ENCODE peak calls at places on chromosomes 2 and 18, in four cellular contexts. G, R, K and L are unnamed samples.

GRCh38 chr2:158815650-158816049 is 20.5 kb downstream of the DAPL1 start:
- DNase-seq in R (no peak), K (no peak), G (no peak), L (no peak)

GRCh38 chr2:71991397-71991796 is 156.3 kb downstream of the CYP26B1 start:
- DNase-seq in K (no peak), R (no peak), G (no peak), L (no peak)

GRCh38 chr2:174634130-174635014 is 36.8 kb upstream of the WIPF1 start:
- DNase-seq in K (peak; percentile 65), G (peak; percentile 36), R (peak; percentile 67), L (no peak)

GRCh38 chr18:3794537-3795348 is 344.8 kb downstream of the TGIF1 start:
- DNase-seq in K (no peak), G (no peak), R (no peak), L (no peak)

GRCh38 chr2:70044290-70045040 is 42.8 kb upstream of the PCBP1 start:
- DNase-seq in K (no peak), G (no peak), R (no peak), L (no peak)

GRCh38 chr2:52036853-52037252 is 1004.9 kb upstream of the NRXN1 start:
- DNase-seq in G (no peak), R (no peak), K (no peak), L (no peak)

GRCh38 chr2:127565261-127566138 is 30.0 kb downstream of the MYO7B start:
- DNase-seq in R (no peak), G (no peak), K (no peak), L (no peak)

GRCh38 chr2:203739351-203739750 is 32.9 kb downstream of the CD28 start:
- DNase-seq in K (no peak), G (no peak), R (no peak), L (no peak)

GRCh38 chr18:70469916-70470315 is 181.1 kb downstream of the SOCS6 start:
- DNase-seq in K (no peak), R (peak; percentile 26), G (no peak), L (no peak)

GRCh38 chr2:120044336-120044735 is 31.5 kb downstream of the EPB41L5 start:
- DNase-seq in R (no peak), K (no peak), G (no peak), L (no peak)

GRCh38 chr2:170344663-170345099 is 166.7 kb downstream of the MYO3B start:
- DNase-seq in K (no peak), G (no peak), R (no peak), L (no peak)

GRCh38 chr2:220279840-220280239 is 652.4 kb downstream of the SLC4A3 start:
- DNase-seq in K (no peak), G (no peak), R (no peak), L (no peak)

GRCh38 chr2:85347554-85347953 is 6.8 kb downstream of the RETSAT start:
- DNase-seq in G (no peak), R (no peak), K (no peak), L (no peak)

GRCh38 chr18:76376225-76376624 is 118.8 kb downstream of the ZNF516 start:
- DNase-seq in G (no peak), K (no peak), R (no peak), L (no peak)

GRCh38 chr2:63614448-63614968 is 25.7 kb downstream of the MDH1 start:
- DNase-seq in R (no peak), K (no peak), G (no peak), L (no peak)

GRCh38 chr2:155099784-155100183 is 401.3 kb downstream of the KCNJ3 start:
- DNase-seq in G (no peak), R (no peak), K (no peak), L (no peak)

GRCh38 chr2:84894758-84895520 is 10.5 kb upstream of the TMSB10 start:
- DNase-seq in K (no peak), R (no peak), G (no peak), L (no peak)

GRCh38 chr2:10798783-10799182 is 13.8 kb downstream of the PDIA6 start:
- DNase-seq in R (no peak), K (no peak), G (peak; percentile 39), L (no peak)

GRCh38 chr2:172089633-172090032 is 4.3 kb downstream of the DLX1 start:
- DNase-seq in K (no peak), G (no peak), R (no peak), L (no peak)

GRCh38 chr2:75562513-75562864 is 1.8 kb upstream of the EVA1A start:
- DNase-seq in R (no peak), K (no peak), G (no peak), L (no peak)

GRCh38 chr2:208466920-208467298 is 60.3 kb downstream of the PTH2R start:
- DNase-seq in K (no peak), G (no peak), R (no peak), L (no peak)

GRCh38 chr2:55618649-55619055 is 1.2 kb upstream of the PPP4R3B start:
- DNase-seq in R (peak; percentile 51), K (no peak), G (peak; percentile 50), L (peak; percentile 36)

GRCh38 chr18:60740313-60740712 is 367.7 kb upstream of the MC4R start:
- DNase-seq in K (no peak), G (no peak), R (no peak), L (no peak)

GRCh38 chr2:97792416-97792815 is 79.0 kb downstream of the ZAP70 start:
- DNase-seq in K (no peak), R (no peak), G (no peak), L (no peak)

GRCh38 chr2:235433860-235434259 is 60.0 kb upstream of the AGAP1 start:
- DNase-seq in G (no peak), K (no peak), R (no peak), L (no peak)

GRCh38 chr2:202091476-202091875 is 18.4 kb downstream of the KIAA2012 start:
- DNase-seq in R (no peak), K (no peak), G (no peak), L (no peak)

GRCh38 chr2:20419007-20419576 is 27.8 kb upstream of the RHOB start:
- DNase-seq in R (no peak), G (no peak), K (no peak), L (no peak)

GRCh38 chr2:128489580-128490273 is 171.1 kb upstream of the HS6ST1 start:
- DNase-seq in G (no peak), K (no peak), R (no peak), L (no peak)

GRCh38 chr2:190697421-190697820 is 48.5 kb downstream of the NAB1 start:
- DNase-seq in G (no peak), K (no peak), R (no peak), L (no peak)

GRCh38 chr2:190693533-190694226 is 44.8 kb downstream of the NAB1 start:
- DNase-seq in G (no peak), R (no peak), K (no peak), L (no peak)

GRCh38 chr2:190694479-190694878 is 45.6 kb downstream of the NAB1 start:
- DNase-seq in K (no peak), R (no peak), G (no peak), L (no peak)

GRCh38 chr2:190696792-190697398 is 48.0 kb downstream of the NAB1 start:
- DNase-seq in K (no peak), G (no peak), R (no peak), L (no peak)

GRCh38 chr2:190695739-190696138 is 46.9 kb downstream of the NAB1 start:
- DNase-seq in G (no peak), K (no peak), R (no peak), L (no peak)
- TF ChIP-seq POLR2AphosphoS5 in G (no peak), K (no peak), R (no peak), L (no peak)

GRCh38 chr2:112077814-112078213 is 22.7 kb downstream of the TMEM87B start:
- DNase-seq in R (no peak), K (no peak), G (no peak), L (no peak)

GRCh38 chr2:112075490-112076260 is 20.6 kb downstream of the TMEM87B start:
- DNase-seq in R (no peak), K (no peak), G (no peak), L (no peak)

GRCh38 chr2:112073875-112074274 is 18.8 kb downstream of the TMEM87B start:
- DNase-seq in G (no peak), K (no peak), R (no peak), L (no peak)

GRCh38 chr2:112074506-112074905 is 19.4 kb downstream of the TMEM87B start:
- DNase-seq in G (no peak), K (no peak), R (no peak), L (no peak)
- TF ChIP-seq SPI1 in G (no peak), K (no peak), R (no peak), L (no peak)

GRCh38 chr2:8003462-8004075 is 678.3 kb upstream of the ID2 start:
- DNase-seq in R (no peak), G (peak; percentile 17), K (no peak), L (no peak)

GRCh38 chr2:8004250-8004681 is 677.6 kb upstream of the ID2 start:
- DNase-seq in R (no peak), G (peak; percentile 82), K (no peak), L (no peak)

GRCh38 chr2:8000861-8001260 is 681.0 kb upstream of the ID2 start:
- DNase-seq in G (no peak), K (no peak), R (no peak), L (no peak)

GRCh38 chr2:7999683-8000476 is 682.0 kb upstream of the ID2 start:
- DNase-seq in G (no peak), K (no peak), R (no peak), L (no peak)

DNA sequence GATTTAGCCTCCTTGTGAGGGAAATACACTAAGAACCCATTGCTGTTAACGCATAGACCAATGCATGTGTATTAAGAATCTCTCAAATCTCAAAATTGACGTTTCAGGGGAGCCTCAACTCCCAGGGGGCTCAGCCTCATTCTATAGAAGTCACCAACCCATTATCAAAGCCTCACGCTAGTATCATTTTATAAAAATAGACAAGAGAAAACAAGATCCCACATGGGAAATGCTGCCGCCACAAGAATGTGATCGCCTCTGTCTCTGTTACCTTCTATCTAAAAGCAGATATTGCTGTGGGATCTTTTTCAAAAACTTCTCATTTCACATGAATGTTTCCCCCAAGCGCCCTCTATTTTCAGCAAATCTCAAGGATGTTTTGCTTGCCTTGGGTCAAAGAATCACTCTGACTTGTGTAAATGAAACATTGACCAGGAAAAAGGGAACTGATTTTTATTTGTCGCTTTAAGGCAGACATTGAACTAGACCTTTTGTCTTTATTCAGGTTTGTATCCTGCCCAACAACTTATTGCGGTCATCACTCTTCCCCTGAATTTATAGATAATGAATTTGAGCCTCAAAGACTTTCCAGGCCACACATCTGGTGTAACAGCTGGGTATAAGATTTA is 679.0 kb upstream of the ID2 start:
- DNase-seq in G (no peak), R (no peak), K (peak; percentile 80), L (no peak)
- TF ChIP-seq POLR2AphosphoS5 in G (no peak), R (no peak), K (no peak), L (no peak)

GRCh38 chr18:9755110-9755509 is 47.0 kb downstream of the RAB31 start:
- DNase-seq in R (no peak), K (no peak), G (no peak), L (no peak)

GRCh38 chr18:9755603-9756002 is 47.5 kb downstream of the RAB31 start:
- DNase-seq in R (peak; percentile 86), G (no peak), K (no peak), L (no peak)

GRCh38 chr18:9751371-9752031 is 43.4 kb downstream of the RAB31 start:
- DNase-seq in G (no peak), K (no peak), R (no peak), L (no peak)

GRCh38 chr18:9756566-9757470 is 48.7 kb downstream of the RAB31 start:
- DNase-seq in R (no peak), G (no peak), K (no peak), L (no peak)

DNA sequence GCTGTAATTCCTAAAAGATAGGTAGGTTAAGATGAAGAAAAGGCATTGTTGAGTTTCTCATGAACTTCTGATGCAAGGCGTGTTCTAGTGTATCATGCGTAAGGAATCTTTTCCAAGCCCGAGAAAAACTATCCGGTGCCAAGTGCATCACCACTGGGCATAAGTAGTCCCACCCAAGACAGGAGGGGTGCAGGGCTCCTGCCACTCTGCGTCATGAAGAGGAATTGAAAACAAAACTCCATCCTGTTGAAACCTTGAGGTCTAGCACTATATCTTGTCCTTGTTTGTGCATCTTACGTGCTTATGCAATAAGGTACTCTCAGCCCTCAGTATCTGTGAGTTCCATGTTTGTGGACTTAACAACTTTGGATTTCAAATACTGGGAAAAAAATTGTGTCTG is 45.8 kb downstream of the RAB31 start:
- DNase-seq in G (no peak), K (no peak), R (no peak), L (no peak)
- TF ChIP-seq SPI1 in G (no peak), K (peak; percentile 42), R (no peak), L (peak; percentile 74)